ENCODE peak calls at places on chromosomes 7 and 10, in nine cellular contexts. H is fibroblast of lung; R is CD8-positive, alpha-beta memory T cell; N is lung; A is transverse colon; O is AG04450; W is breast epithelium; M is A549; C is stomach. F is an unnamed sample. For H3K9me3, the result is how much of the 10 kb centered on the place peaks cover.

GRCh38 chr10:104065748-104066147 is 19.9 kb downstream of the COL17A1 start:
- DNase-seq in O (no peak), H (no peak), M (no peak), W (no peak), A (no peak), C (no peak), R (no peak), N (no peak), F (no peak)

GRCh38 chr7:29987083-29987482 is 2.5 kb downstream of the SCRN1 start:
- DNase-seq in C (no peak), W (no peak), H (no peak), A (no peak), R (no peak), N (no peak), M (peak), O (no peak), F (no peak)

GRCh38 chr7:17298840-17299476 is 506 bp downstream of the AHR start:
- DNase-seq in A (peak), N (peak), R (peak), M (peak), O (no peak), C (peak), H (peak), W (peak), F (no peak)

GRCh38 chr7:97016392-97017196 is 8.0 kb downstream of the DLX5 start:
- DNase-seq in O (no peak), M (no peak), N (no peak), C (no peak), W (no peak), H (no peak), A (no peak), R (no peak), F (peak)

GRCh38 chr7:106978425-106979386 is 65.8 kb upstream of the PRKAR2B start:
- DNase-seq in R (no peak), H (no peak), W (no peak), C (no peak), M (peak), N (no peak), A (no peak), O (no peak), F (no peak)

GRCh38 chr7:15057272-15057671 is 154.7 kb upstream of the DGKB start:
- DNase-seq in A (no peak), N (no peak), M (no peak), C (no peak), W (no peak), R (no peak), O (no peak), H (no peak), F (no peak)

GRCh38 chr7:95758187-95758586 is 14.2 kb upstream of the DYNC1I1 start:
- DNase-seq in R (no peak), H (no peak), A (no peak), N (no peak), O (no peak), M (no peak), W (no peak), C (no peak), F (no peak)

GRCh38 chr7:142533920-142534319 is 215.4 kb upstream of the PRSS1 start:
- DNase-seq in H (no peak), O (no peak), M (no peak), W (no peak), R (no peak), A (no peak), N (no peak), C (no peak), F (no peak)

GRCh38 chr10:3091346-3091787 is 24.0 kb downstream of the PFKP start:
- DNase-seq in R (no peak), O (peak), H (peak), C (peak), M (no peak), A (no peak), W (peak), N (peak), F (no peak)

GRCh38 chr10:122173337-122173736 is 97.8 kb upstream of the BTBD16 start:
- DNase-seq in W (no peak), N (no peak), M (no peak), C (no peak), O (no peak), A (no peak), H (no peak), R (no peak), F (no peak)

GRCh38 chr10:48224979-48225560 is 49.4 kb downstream of the FRMPD2 start:
- DNase-seq in M (no peak), A (no peak), H (peak), O (no peak), N (no peak), W (no peak), R (no peak), C (no peak), F (no peak)

GRCh38 chr7:156478486-156478885 is 162.1 kb upstream of the RNF32 start:
- DNase-seq in M (no peak), R (no peak), A (no peak), N (no peak), H (no peak), C (no peak), W (no peak), O (no peak), F (no peak)

GRCh38 chr10:88080213-88080612 is 216.8 kb downstream of the PTEN start:
- DNase-seq in R (no peak), A (no peak), N (no peak), O (no peak), W (no peak), H (peak), M (no peak), C (peak), F (no peak)

GRCh38 chr10:75464478-75465090 is 33.2 kb downstream of the LRMDA start:
- DNase-seq in N (no peak), A (no peak), C (no peak), R (no peak), M (no peak), H (no peak), O (no peak), W (no peak), F (no peak)

GRCh38 chr7:131538791-131539179 is 17.6 kb downstream of the PODXL start:
- DNase-seq in N (no peak), M (no peak), O (no peak), A (no peak), H (no peak), W (no peak), R (no peak), C (no peak), F (no peak)

GRCh38 chr10:133162178-133162909 is 2.3 kb downstream of the KNDC1 start:
- DNase-seq in H (peak), A (no peak), N (peak), O (no peak), R (no peak), C (no peak), M (no peak), W (no peak), F (no peak)

GRCh38 chr7:954330-955238 is at the start of gene ADAP1:
- DNase-seq in R (peak), W (no peak), M (peak), A (peak), N (no peak), C (peak), O (no peak), H (peak), F (peak)

GRCh38 chr7:139078399-139078798 is 31.1 kb downstream of the ZC3HAV1 start:
- DNase-seq in C (no peak), N (no peak), H (peak), W (no peak), M (no peak), A (no peak), O (no peak), R (no peak), F (no peak)

GRCh38 chr10:91389636-91390512 is 20.3 kb upstream of the HECTD2 start:
- DNase-seq in W (no peak), A (no peak), O (no peak), M (peak), N (no peak), C (no peak), R (peak), H (peak), F (peak)

GRCh38 chr7:151868805-151869188 is 8.1 kb downstream of the PRKAG2 start:
- DNase-seq in R (no peak), W (no peak), M (no peak), C (no peak), H (no peak), A (no peak), N (no peak), O (no peak), F (no peak)

GRCh38 chr7:151866761-151867650 is 9.9 kb downstream of the PRKAG2 start:
- DNase-seq in R (no peak), O (no peak), A (no peak), N (no peak), M (no peak), H (no peak), C (no peak), W (no peak), F (no peak)

GRCh38 chr7:151869968-151870918 is 6.7 kb downstream of the PRKAG2 start:
- DNase-seq in O (no peak), H (no peak), A (no peak), C (no peak), W (no peak), M (no peak), N (no peak), R (no peak), F (no peak)

GRCh38 chr7:151869457-151869856 is 7.5 kb downstream of the PRKAG2 start:
- DNase-seq in H (no peak), M (no peak), N (no peak), A (no peak), R (no peak), O (no peak), C (no peak), W (no peak), F (no peak)

GRCh38 chr7:151867912-151868804 is 8.8 kb downstream of the PRKAG2 start:
- DNase-seq in M (no peak), W (peak), R (no peak), H (no peak), O (no peak), C (peak), A (no peak), N (no peak), F (no peak)
- H3K4me3 ChIP-seq in M (no peak), W (no peak), R (no peak), H (no peak), O (no peak), C (peak), A (no peak), N (no peak), F (no peak)

DNA sequence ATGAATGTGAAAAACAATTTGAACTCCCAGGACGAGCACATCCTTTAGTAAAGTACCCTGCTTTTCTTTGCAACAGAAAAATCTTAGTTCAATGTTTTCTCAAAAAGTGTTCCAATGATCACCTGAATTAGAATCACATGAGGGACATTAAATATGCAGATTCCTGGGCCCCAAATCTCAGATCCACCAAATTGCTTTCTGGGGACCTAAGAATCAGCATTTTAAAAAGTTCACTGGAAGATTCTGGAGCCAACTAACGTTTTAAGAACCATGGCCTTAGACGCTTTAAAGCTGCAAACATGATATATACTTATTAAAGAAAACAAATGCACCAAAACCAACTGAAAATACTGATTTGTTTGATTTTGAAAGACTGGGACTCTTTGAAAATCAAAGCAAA is 143.4 kb upstream of the TMEM168 start:
- DNase-seq in R (no peak), A (no peak), N (no peak), H (no peak), C (no peak), M (no peak), W (no peak), O (no peak), F (no peak)
- H3K9me3 ChIP-seq in R (under half), A (under half), N (under half), H (under half), C (under half), M (under half), W (under half), O (under half), F (under half)

DNA sequence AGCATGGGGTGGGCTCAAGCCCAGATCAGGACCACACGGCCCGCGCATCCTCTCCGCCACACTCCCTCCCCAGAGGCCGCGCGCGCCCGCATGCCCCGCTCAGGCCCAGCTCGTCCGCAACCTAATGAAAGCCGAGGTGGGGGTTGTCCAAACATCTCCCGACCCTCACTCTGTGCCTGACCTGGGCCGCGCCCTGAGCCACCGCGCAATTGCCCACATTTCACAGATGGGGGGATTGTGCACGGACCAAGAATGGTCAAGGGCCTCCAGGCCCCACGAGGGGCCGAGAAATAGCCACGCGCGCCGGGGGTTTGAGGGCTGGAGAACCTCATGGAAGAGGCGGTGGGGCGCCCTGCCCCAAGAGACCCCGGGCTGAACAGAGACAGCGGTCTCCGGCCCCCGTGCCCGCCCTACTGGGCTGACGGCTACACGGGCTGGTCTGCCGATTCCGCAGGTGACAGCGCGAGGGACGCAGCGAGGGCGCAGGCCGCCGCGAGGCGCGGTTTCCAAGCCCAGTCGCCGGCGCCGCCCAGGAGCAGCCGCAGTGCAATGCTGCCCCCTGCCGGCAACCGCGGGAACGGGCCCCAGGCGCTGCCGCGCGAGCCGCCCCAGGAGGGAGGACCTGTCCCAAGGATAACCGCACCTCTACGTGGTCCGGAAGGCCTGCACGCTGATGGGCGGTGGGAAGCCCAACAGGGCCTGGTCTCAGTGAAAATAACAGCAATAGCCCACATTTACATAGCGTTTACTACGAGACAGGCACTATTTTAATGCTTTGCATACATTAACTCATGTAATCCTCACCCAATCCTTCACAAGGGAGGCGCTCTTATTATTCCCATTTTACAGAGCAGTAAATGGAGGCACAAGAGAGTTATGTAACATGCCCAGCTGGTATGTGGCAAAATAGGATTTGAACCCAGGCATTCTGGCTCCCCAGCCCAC is 10.5 kb upstream of the GRID1 start:
- DNase-seq in O (no peak), M (peak), R (peak), C (peak), A (peak), H (peak), N (peak), W (peak), F (peak)
- H3K4me3 ChIP-seq in O (peak), M (no peak), R (no peak), C (peak), A (no peak), H (no peak), N (no peak), W (no peak), F (no peak)

DNA sequence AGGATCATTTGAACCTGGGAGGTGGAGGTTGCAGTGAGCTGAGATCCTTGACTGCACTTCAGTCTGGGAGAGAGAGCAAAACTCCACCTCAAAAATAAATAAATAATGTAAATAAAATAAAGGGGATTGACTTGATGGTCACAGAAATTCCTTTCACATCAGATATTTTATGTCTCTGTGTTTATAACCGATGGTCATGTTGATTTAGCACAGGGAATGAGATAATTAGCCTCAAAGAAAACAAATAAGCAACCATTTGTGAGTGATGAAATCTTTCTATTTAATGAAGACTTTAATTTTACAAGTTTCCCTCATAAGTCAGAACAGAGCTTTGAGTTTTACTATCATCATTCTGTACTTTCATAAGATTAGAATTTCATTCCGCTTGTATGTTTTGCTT is 64.8 kb upstream of the NUPR2 start:
- DNase-seq in M (no peak), W (no peak), H (no peak), C (no peak), A (no peak), O (no peak), R (no peak), N (no peak), F (no peak)
- H3K9me3 ChIP-seq in M (under half), W (under half), H (under half), C (under half), A (under half), O (under half), R (under half), N (under half), F (under half)

DNA sequence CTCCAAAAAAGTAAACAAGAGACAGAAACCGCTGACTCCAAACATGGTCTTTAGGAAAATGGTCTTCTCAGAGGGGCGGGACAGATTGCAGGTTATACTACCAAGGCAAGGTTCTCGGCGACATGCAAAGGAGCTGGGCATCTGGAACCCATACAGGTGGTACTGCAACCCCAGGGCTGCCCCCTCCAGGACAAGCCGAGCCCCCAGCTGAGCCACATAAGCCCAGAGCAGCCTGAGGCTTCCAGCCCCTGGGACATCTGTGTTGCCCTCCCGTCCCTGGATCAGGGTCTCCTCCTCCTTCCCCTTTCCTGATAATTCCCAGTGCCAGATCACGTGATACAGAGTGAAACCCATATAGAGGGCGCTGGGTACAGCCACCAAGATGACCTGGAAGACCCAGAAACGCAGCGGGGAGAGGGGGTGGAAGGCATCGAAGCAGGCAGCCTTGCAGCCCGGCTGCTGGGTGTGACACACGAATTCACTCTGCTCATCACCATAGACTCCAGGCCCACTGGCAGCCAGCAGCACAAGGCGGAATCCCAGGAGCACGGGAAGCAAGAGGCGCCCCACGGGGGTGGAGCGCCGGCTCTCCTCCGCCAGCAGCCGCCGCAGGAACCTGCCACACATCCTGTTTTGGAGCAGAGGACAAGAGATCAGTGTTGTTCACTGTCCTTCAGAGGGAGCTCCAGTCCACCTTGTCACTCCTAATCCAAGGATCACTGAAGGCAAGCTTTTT is at the start of gene GJC3:
- DNase-seq in O (no peak), W (peak), C (peak), H (peak), R (peak), N (peak), A (peak), M (peak), F (peak)
- H3K4me3 ChIP-seq in O (peak), W (no peak), C (peak), H (no peak), R (peak), N (no peak), A (no peak), M (peak), F (peak)

GRCh38 chr7:27104244-27105149 is 2.0 kb upstream of the HOXA2 start:
- DNase-seq in A (no peak), W (no peak), N (no peak), O (no peak), C (no peak), M (no peak), H (peak), R (no peak), F (no peak)
- H3K9me3 ChIP-seq in A (under half), W (under half), N (under half), O (under half), C (under half), M (under half), H (under half), R (under half), F (under half)

DNA sequence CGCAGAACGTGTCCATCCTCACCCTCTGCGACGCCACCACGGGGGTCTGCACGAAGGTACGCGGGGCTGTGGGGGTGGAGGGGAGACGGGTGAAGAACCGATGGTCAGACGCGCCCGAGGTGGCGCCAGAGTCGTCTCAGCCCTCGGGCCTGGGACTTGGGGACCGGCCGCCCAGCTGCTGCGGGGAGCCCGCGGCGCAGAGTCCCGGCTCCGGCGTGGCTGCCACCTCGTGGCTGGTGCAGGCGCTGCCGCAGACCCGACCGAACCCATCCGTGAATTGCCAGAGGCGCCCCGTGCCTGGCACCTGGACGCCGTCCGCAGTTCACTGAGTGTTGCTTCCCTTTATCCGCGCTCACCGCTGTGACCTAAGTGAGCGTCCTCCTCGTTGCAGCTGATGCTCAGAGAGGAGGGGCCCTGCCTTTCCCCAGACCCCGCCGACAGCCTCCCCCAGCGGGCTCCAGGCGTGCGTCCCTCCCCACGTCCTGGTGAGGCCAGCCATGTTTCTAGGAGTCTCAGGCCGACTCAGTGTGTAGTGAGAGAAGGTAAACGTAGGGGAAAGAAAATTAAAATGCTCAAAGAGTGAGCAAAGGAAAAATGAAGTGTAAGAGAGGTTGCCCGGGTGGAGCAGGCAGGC is 208.7 kb downstream of the PAXIP1 start:
- DNase-seq in O (no peak), C (peak), R (no peak), N (no peak), H (no peak), A (peak), M (no peak), W (no peak), F (no peak)
- H3K4me3 ChIP-seq in O (no peak), C (no peak), R (no peak), N (no peak), H (no peak), A (no peak), M (no peak), W (no peak), F (no peak)

DNA sequence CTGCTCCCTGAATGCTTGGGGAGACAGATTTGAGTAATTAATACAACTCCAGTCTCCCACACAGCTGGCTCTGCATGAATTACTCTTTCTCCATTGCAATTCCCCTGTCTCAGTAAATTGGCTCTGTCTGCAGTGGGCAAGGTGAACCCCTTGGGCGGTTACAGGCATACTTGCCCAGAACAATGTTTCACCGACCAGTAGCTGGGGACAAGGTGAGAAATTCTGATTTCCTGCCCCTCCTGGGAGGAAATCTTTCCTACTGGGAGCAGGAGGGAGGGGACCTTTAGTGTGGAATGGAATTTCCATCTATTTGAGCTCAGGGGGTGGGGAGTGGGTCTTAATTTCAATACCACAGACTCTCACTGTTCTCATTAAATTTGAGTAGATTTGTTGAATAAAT is 42.2 kb upstream of the FZD9 start:
- DNase-seq in A (no peak), H (no peak), N (no peak), M (no peak), R (no peak), O (no peak), C (no peak), W (no peak), F (no peak)
- H3K9me3 ChIP-seq in A (under half), H (under half), N (under half), M (under half), R (under half), O (under half), C (under half), W (under half), F (under half)

F was measured in HAP-1.